ENCODE peak calls at places on chromosomes 5 and 9, in four cellular contexts. One of them, this sample, is unnamed.

GRCh38 chr5:57745029-57745428 is 262.4 kb upstream of the ACTBL2 start:
- DNase-seq in right lobe of liver: no peak
- DNase-seq in ovary: no peak
- DNase-seq in uterus: no peak
- DNase-seq in this sample: no peak

GRCh38 chr9:76576344-76576743 is 117.4 kb downstream of the GCNT1 start:
- DNase-seq in uterus: no peak
- DNase-seq in ovary: no peak
- DNase-seq in right lobe of liver: no peak
- DNase-seq in this sample: peak; percentile 79

GRCh38 chr5:124774002-124774318 is 27.5 kb upstream of the ZNF608 start:
- DNase-seq in right lobe of liver: no peak
- DNase-seq in uterus: no peak
- DNase-seq in ovary: no peak
- DNase-seq in this sample: no peak

GRCh38 chr9:4108708-4109444 is 191.0 kb downstream of the GLIS3 start:
- DNase-seq in ovary: no peak
- DNase-seq in right lobe of liver: no peak
- DNase-seq in uterus: no peak
- DNase-seq in this sample: no peak

GRCh38 chr9:111902396-111903147 is 6.0 kb downstream of the UGCG start:
- DNase-seq in right lobe of liver: no peak
- DNase-seq in uterus: no peak
- DNase-seq in ovary: no peak
- DNase-seq in this sample: no peak

GRCh38 chr9:29129763-29130162 is 1556.5 kb upstream of the C9orf72 start:
- DNase-seq in ovary: no peak
- DNase-seq in right lobe of liver: no peak
- DNase-seq in uterus: no peak
- DNase-seq in this sample: no peak

GRCh38 chr5:125043781-125044391 is 297.4 kb upstream of the ZNF608 start:
- DNase-seq in uterus: peak; percentile 34
- DNase-seq in ovary: peak; percentile 26
- DNase-seq in right lobe of liver: peak; percentile 91
- DNase-seq in this sample: peak; percentile 11

GRCh38 chr5:148899993-148900392 is 73.6 kb downstream of the ADRB2 start:
- DNase-seq in ovary: no peak
- DNase-seq in uterus: no peak
- DNase-seq in right lobe of liver: no peak
- DNase-seq in this sample: no peak

GRCh38 chr5:132364319-132364718 is 5.2 kb upstream of the SLC22A5 start:
- DNase-seq in ovary: peak; percentile 31
- DNase-seq in uterus: no peak
- DNase-seq in right lobe of liver: no peak
- DNase-seq in this sample: no peak

GRCh38 chr5:72434781-72435437 is 72.3 kb downstream of the ZNF366 start:
- DNase-seq in right lobe of liver: no peak
- DNase-seq in ovary: no peak
- DNase-seq in uterus: no peak
- DNase-seq in this sample: no peak

GRCh38 chr9:20898885-20899554 is 132.4 kb downstream of the HACD4 start:
- DNase-seq in ovary: no peak
- DNase-seq in uterus: no peak
- DNase-seq in right lobe of liver: no peak
- DNase-seq in this sample: no peak

GRCh38 chr5:96008987-96009647 is 47.5 kb upstream of the ELL2 start:
- DNase-seq in ovary: no peak
- DNase-seq in uterus: no peak
- DNase-seq in right lobe of liver: no peak
- DNase-seq in this sample: no peak

GRCh38 chr5:56128166-56128565 is 105.0 kb downstream of the ANKRD55 start:
- DNase-seq in right lobe of liver: no peak
- DNase-seq in uterus: no peak
- DNase-seq in ovary: no peak
- DNase-seq in this sample: no peak

GRCh38 chr9:489198-490197 is 274.8 kb downstream of the DOCK8 start:
- DNase-seq in right lobe of liver: no peak
- DNase-seq in uterus: no peak
- DNase-seq in ovary: no peak
- DNase-seq in this sample: no peak

GRCh38 chr5:93299596-93300308 is 281.3 kb downstream of the NR2F1-AS1 start:
- DNase-seq in ovary: no peak
- DNase-seq in right lobe of liver: no peak
- DNase-seq in uterus: no peak
- DNase-seq in this sample: no peak

GRCh38 chr9:127989094-127989493 is 8.3 kb upstream of the EEIG1 start:
- DNase-seq in ovary: no peak
- DNase-seq in uterus: no peak
- DNase-seq in right lobe of liver: no peak
- DNase-seq in this sample: no peak

GRCh38 chr9:96420468-96421219 is 2.5 kb upstream of the ZNF367 start:
- DNase-seq in uterus: no peak
- DNase-seq in ovary: peak; percentile 42
- DNase-seq in right lobe of liver: no peak
- DNase-seq in this sample: peak; percentile 88

GRCh38 chr5:10747678-10748622 is 13.1 kb downstream of the DAP start:
- DNase-seq in uterus: no peak
- DNase-seq in right lobe of liver: no peak
- DNase-seq in ovary: no peak
- DNase-seq in this sample: no peak

GRCh38 chr5:10750909-10751308 is 10.1 kb downstream of the DAP start:
- DNase-seq in uterus: no peak
- DNase-seq in right lobe of liver: no peak
- DNase-seq in ovary: no peak
- DNase-seq in this sample: no peak

GRCh38 chr5:10744681-10745080 is 16.4 kb downstream of the DAP start:
- DNase-seq in uterus: no peak
- DNase-seq in ovary: no peak
- DNase-seq in right lobe of liver: no peak
- DNase-seq in this sample: no peak

GRCh38 chr5:10745133-10745532 is 15.9 kb downstream of the DAP start:
- DNase-seq in uterus: no peak
- DNase-seq in ovary: no peak
- DNase-seq in right lobe of liver: no peak
- DNase-seq in this sample: no peak

DNA sequence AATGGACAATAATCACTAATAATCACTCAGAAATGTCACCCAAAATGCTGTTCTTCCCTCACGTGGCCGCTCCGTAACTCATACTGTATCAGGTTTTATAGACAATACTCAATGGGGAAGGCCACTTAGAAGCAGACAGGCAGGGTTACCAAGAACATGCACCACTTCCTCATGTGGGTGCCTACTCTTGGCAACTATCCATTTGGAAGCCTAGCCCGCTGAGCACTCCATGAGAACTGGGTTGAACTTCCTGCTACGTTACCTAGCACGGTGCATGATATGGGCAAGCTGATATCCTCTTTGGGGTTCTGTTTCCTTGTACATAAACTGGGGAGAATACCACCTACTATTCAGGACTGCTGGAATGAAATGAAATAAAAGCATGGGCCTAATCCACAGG is 14.3 kb downstream of the DAP start:
- DNase-seq in ovary: no peak
- DNase-seq in right lobe of liver: no peak
- DNase-seq in uterus: no peak
- DNase-seq in this sample: no peak
- TF ChIP-seq POLR2A in ovary: no peak
- TF ChIP-seq POLR2A in right lobe of liver: no peak
- TF ChIP-seq POLR2A in uterus: no peak
- TF ChIP-seq POLR2A in this sample: no peak

GRCh38 chr5:67459233-67459632 is 262.6 kb upstream of the CD180 start:
- DNase-seq in ovary: no peak
- DNase-seq in right lobe of liver: no peak
- DNase-seq in uterus: no peak
- DNase-seq in this sample: no peak
- TF ChIP-seq POLR2A in ovary: no peak
- TF ChIP-seq POLR2A in right lobe of liver: no peak
- TF ChIP-seq POLR2A in uterus: no peak
- TF ChIP-seq POLR2A in this sample: no peak

GRCh38 chr5:178238711-178239592 is 6.3 kb upstream of the PHYKPL start:
- DNase-seq in ovary: no peak
- DNase-seq in right lobe of liver: peak; percentile 57
- DNase-seq in uterus: no peak
- DNase-seq in this sample: no peak
- TF ChIP-seq POLR2A in ovary: no peak
- TF ChIP-seq POLR2A in right lobe of liver: peak; percentile 36
- TF ChIP-seq POLR2A in uterus: no peak
- TF ChIP-seq POLR2A in this sample: no peak

GRCh38 chr9:121738969-121739368 is 87.5 kb downstream of the DAB2IP start:
- DNase-seq in right lobe of liver: no peak
- DNase-seq in uterus: no peak
- DNase-seq in ovary: no peak
- DNase-seq in this sample: no peak

GRCh38 chr9:121743441-121744001 is 92.1 kb downstream of the DAB2IP start:
- DNase-seq in ovary: peak; percentile 82
- DNase-seq in uterus: peak; percentile 81
- DNase-seq in right lobe of liver: peak; percentile 88
- DNase-seq in this sample: peak; percentile 100

GRCh38 chr9:121742923-121743322 is 91.5 kb downstream of the DAB2IP start:
- DNase-seq in uterus: no peak
- DNase-seq in ovary: no peak
- DNase-seq in right lobe of liver: no peak
- DNase-seq in this sample: no peak

GRCh38 chr9:121739971-121740370 is 88.5 kb downstream of the DAB2IP start:
- DNase-seq in ovary: peak; percentile 60
- DNase-seq in uterus: no peak
- DNase-seq in right lobe of liver: no peak
- DNase-seq in this sample: no peak

GRCh38 chr9:121741198-121741918 is 89.9 kb downstream of the DAB2IP start:
- DNase-seq in ovary: no peak
- DNase-seq in right lobe of liver: no peak
- DNase-seq in uterus: no peak
- DNase-seq in this sample: no peak
- TF ChIP-seq POLR2A in ovary: no peak
- TF ChIP-seq POLR2A in right lobe of liver: no peak
- TF ChIP-seq POLR2A in uterus: no peak
- TF ChIP-seq POLR2A in this sample: no peak

GRCh38 chr9:34991833-34992375 is 2.4 kb downstream of the DNAJB5 start:
- DNase-seq in uterus: peak; percentile 43
- DNase-seq in right lobe of liver: no peak
- DNase-seq in ovary: no peak
- DNase-seq in this sample: peak; percentile 24
- TF ChIP-seq POLR2A in uterus: no peak
- TF ChIP-seq POLR2A in right lobe of liver: no peak
- TF ChIP-seq POLR2A in ovary: no peak
- TF ChIP-seq POLR2A in this sample: no peak

GRCh38 chr5:154943527-154943926 is 2.7 kb downstream of the MRPL22 start:
- DNase-seq in right lobe of liver: no peak
- DNase-seq in ovary: no peak
- DNase-seq in uterus: no peak
- DNase-seq in this sample: no peak

GRCh38 chr5:154940375-154940771 is 500 bp upstream of the MRPL22 start:
- DNase-seq in uterus: no peak
- DNase-seq in ovary: no peak
- DNase-seq in right lobe of liver: no peak
- DNase-seq in this sample: no peak

GRCh38 chr5:154937718-154938466 is at the start of gene GEMIN5:
- DNase-seq in uterus: peak; percentile 85
- DNase-seq in ovary: peak; percentile 80
- DNase-seq in right lobe of liver: peak; percentile 91
- DNase-seq in this sample: peak; percentile 75

GRCh38 chr5:154944716-154945115 is 3.8 kb downstream of the MRPL22 start:
- DNase-seq in uterus: no peak
- DNase-seq in ovary: no peak
- DNase-seq in right lobe of liver: no peak
- DNase-seq in this sample: no peak

GRCh38 chr5:154940772-154941620 is at the start of gene MRPL22:
- DNase-seq in uterus: peak; percentile 92
- DNase-seq in ovary: peak; percentile 90
- DNase-seq in right lobe of liver: peak; percentile 90
- DNase-seq in this sample: peak; percentile 80
- TF ChIP-seq POLR2A in uterus: peak; percentile 54
- TF ChIP-seq POLR2A in ovary: peak; percentile 39
- TF ChIP-seq POLR2A in right lobe of liver: peak; percentile 80
- TF ChIP-seq POLR2A in this sample: peak; percentile 87

This sample was measured in H54.